ENCODE peak calls at places on chromosome 12, in four cellular contexts. One of them, this sample, is unnamed.

GRCh38 chr12:80282761-80283160 is 161.3 kb upstream of the PTPRQ start:
- DNase-seq in sigmoid colon: no peak
- DNase-seq in fibroblast of lung: peak; percentile 19
- DNase-seq in tibial artery: no peak
- DNase-seq in this sample: no peak

GRCh38 chr12:115473257-115473956 is 789.4 kb upstream of the TBX3 start:
- DNase-seq in sigmoid colon: no peak
- DNase-seq in tibial artery: no peak
- DNase-seq in fibroblast of lung: no peak
- DNase-seq in this sample: no peak

GRCh38 chr12:19482551-19483109 is 43.3 kb downstream of the AEBP2 start:
- DNase-seq in sigmoid colon: no peak
- DNase-seq in fibroblast of lung: no peak
- DNase-seq in tibial artery: no peak
- DNase-seq in this sample: peak; percentile 73

GRCh38 chr12:59182660-59183455 is 262.6 kb upstream of the LRIG3 start:
- DNase-seq in fibroblast of lung: peak; percentile 12
- DNase-seq in sigmoid colon: no peak
- DNase-seq in tibial artery: no peak
- DNase-seq in this sample: no peak

GRCh38 chr12:56487448-56488040 is 417 bp downstream of the GLS2 start:
- DNase-seq in sigmoid colon: peak; percentile 80
- DNase-seq in tibial artery: no peak
- DNase-seq in fibroblast of lung: no peak
- DNase-seq in this sample: peak; percentile 18

GRCh38 chr12:125773033-125773432 is 707.8 kb downstream of the AACS start:
- DNase-seq in sigmoid colon: peak; percentile 66
- DNase-seq in fibroblast of lung: no peak
- DNase-seq in tibial artery: no peak
- DNase-seq in this sample: no peak

GRCh38 chr12:12582895-12583303 is 20.2 kb upstream of the DUSP16 start:
- DNase-seq in fibroblast of lung: peak; percentile 7
- DNase-seq in sigmoid colon: no peak
- DNase-seq in tibial artery: no peak
- DNase-seq in this sample: no peak

GRCh38 chr12:122875590-122876220 is 20.2 kb downstream of the VPS37B start:
- DNase-seq in fibroblast of lung: no peak
- DNase-seq in tibial artery: peak; percentile 24
- DNase-seq in sigmoid colon: no peak
- DNase-seq in this sample: no peak

GRCh38 chr12:24507827-24508226 is 441.1 kb downstream of the BCAT1 start:
- DNase-seq in sigmoid colon: no peak
- DNase-seq in fibroblast of lung: peak; percentile 15
- DNase-seq in tibial artery: no peak
- DNase-seq in this sample: no peak

GRCh38 chr12:63809566-63809965 is 29.9 kb downstream of the RXYLT1 start:
- DNase-seq in sigmoid colon: no peak
- DNase-seq in tibial artery: no peak
- DNase-seq in fibroblast of lung: no peak
- DNase-seq in this sample: no peak

GRCh38 chr12:129675947-129676346 is 227.9 kb downstream of the TMEM132D start:
- DNase-seq in sigmoid colon: no peak
- DNase-seq in tibial artery: no peak
- DNase-seq in fibroblast of lung: no peak
- DNase-seq in this sample: no peak

GRCh38 chr12:2644678-2645405 is 149.9 kb upstream of the FKBP4 start:
- DNase-seq in fibroblast of lung: no peak
- DNase-seq in sigmoid colon: peak; percentile 27
- DNase-seq in tibial artery: peak; percentile 20
- DNase-seq in this sample: no peak

GRCh38 chr12:110545812-110546211 is 37.3 kb downstream of the PPTC7 start:
- DNase-seq in tibial artery: no peak
- DNase-seq in fibroblast of lung: no peak
- DNase-seq in sigmoid colon: no peak
- DNase-seq in this sample: no peak

GRCh38 chr12:54725233-54725843 is 77.2 kb upstream of the DCD start:
- DNase-seq in tibial artery: no peak
- DNase-seq in sigmoid colon: no peak
- DNase-seq in fibroblast of lung: peak; percentile 2
- DNase-seq in this sample: no peak

GRCh38 chr12:125208942-125209341 is 143.7 kb downstream of the AACS start:
- DNase-seq in tibial artery: no peak
- DNase-seq in fibroblast of lung: no peak
- DNase-seq in sigmoid colon: no peak
- DNase-seq in this sample: no peak

GRCh38 chr12:27424631-27425230 is 21.8 kb upstream of the SMCO2 start:
- DNase-seq in sigmoid colon: no peak
- DNase-seq in tibial artery: no peak
- DNase-seq in fibroblast of lung: peak; percentile 80
- DNase-seq in this sample: no peak

GRCh38 chr12:5456025-5456424 is 24.1 kb downstream of the NTF3 start:
- DNase-seq in sigmoid colon: no peak
- DNase-seq in fibroblast of lung: no peak
- DNase-seq in tibial artery: no peak
- DNase-seq in this sample: no peak

GRCh38 chr12:2460051-2460450 is 334.7 kb upstream of the FKBP4 start:
- DNase-seq in tibial artery: no peak
- DNase-seq in sigmoid colon: peak; percentile 43
- DNase-seq in fibroblast of lung: no peak
- DNase-seq in this sample: no peak

GRCh38 chr12:110937104-110937641 is 16.8 kb upstream of the MYL2 start:
- DNase-seq in sigmoid colon: no peak
- DNase-seq in fibroblast of lung: peak; percentile 31
- DNase-seq in tibial artery: no peak
- DNase-seq in this sample: peak; percentile 44

GRCh38 chr12:64440100-64440499 is 11.8 kb upstream of the TBK1 start:
- DNase-seq in fibroblast of lung: no peak
- DNase-seq in tibial artery: no peak
- DNase-seq in sigmoid colon: no peak
- DNase-seq in this sample: no peak

GRCh38 chr12:26124491-26125450 is at the start of gene BHLHE41:
- DNase-seq in tibial artery: peak; percentile 96
- DNase-seq in fibroblast of lung: peak; percentile 39
- DNase-seq in sigmoid colon: peak; percentile 92
- DNase-seq in this sample: no peak

GRCh38 chr12:68479832-68480291 is 130.8 kb upstream of the RAP1B start:
- DNase-seq in fibroblast of lung: no peak
- DNase-seq in tibial artery: no peak
- DNase-seq in sigmoid colon: no peak
- DNase-seq in this sample: no peak

GRCh38 chr12:130299574-130299973 is 38.1 kb upstream of the PIWIL1 start:
- DNase-seq in fibroblast of lung: no peak
- DNase-seq in sigmoid colon: no peak
- DNase-seq in tibial artery: no peak
- DNase-seq in this sample: no peak

GRCh38 chr12:130086248-130086647 is 76.0 kb upstream of the FZD10 start:
- DNase-seq in sigmoid colon: no peak
- DNase-seq in fibroblast of lung: no peak
- DNase-seq in tibial artery: no peak
- DNase-seq in this sample: no peak

GRCh38 chr12:103333676-103334075 is 162.1 kb downstream of the C12orf42 start:
- DNase-seq in tibial artery: no peak
- DNase-seq in sigmoid colon: no peak
- DNase-seq in fibroblast of lung: no peak
- DNase-seq in this sample: no peak

GRCh38 chr12:110699591-110700445 is 10.9 kb upstream of the HVCN1 start:
- DNase-seq in tibial artery: no peak
- DNase-seq in sigmoid colon: peak; percentile 36
- DNase-seq in fibroblast of lung: no peak
- DNase-seq in this sample: no peak

GRCh38 chr12:33818313-33818712 is 204.0 kb upstream of the ALG10 start:
- DNase-seq in sigmoid colon: no peak
- DNase-seq in fibroblast of lung: no peak
- DNase-seq in tibial artery: no peak
- DNase-seq in this sample: no peak

GRCh38 chr12:45669762-45670161 is 59.7 kb upstream of the ARID2 start:
- DNase-seq in sigmoid colon: no peak
- DNase-seq in fibroblast of lung: no peak
- DNase-seq in tibial artery: no peak
- DNase-seq in this sample: no peak

GRCh38 chr12:126930234-126930633 is 1336.7 kb upstream of the TMEM132C start:
- DNase-seq in fibroblast of lung: no peak
- DNase-seq in sigmoid colon: no peak
- DNase-seq in tibial artery: no peak
- DNase-seq in this sample: no peak

GRCh38 chr12:31207799-31208465 is 118.0 kb downstream of the SINHCAF start:
- DNase-seq in tibial artery: no peak
- DNase-seq in fibroblast of lung: no peak
- DNase-seq in sigmoid colon: no peak
- DNase-seq in this sample: no peak

GRCh38 chr12:132335179-132335756 is 5.9 kb upstream of the GALNT9 start:
- DNase-seq in sigmoid colon: no peak
- DNase-seq in fibroblast of lung: no peak
- DNase-seq in tibial artery: no peak
- DNase-seq in this sample: no peak

GRCh38 chr12:97404093-97404492 is 58.5 kb upstream of the RMST start:
- DNase-seq in fibroblast of lung: no peak
- DNase-seq in tibial artery: no peak
- DNase-seq in sigmoid colon: no peak
- DNase-seq in this sample: no peak

GRCh38 chr12:109218996-109219395 is 90.1 kb downstream of the FOXN4 start:
- DNase-seq in sigmoid colon: no peak
- DNase-seq in tibial artery: no peak
- DNase-seq in fibroblast of lung: no peak
- DNase-seq in this sample: no peak

GRCh38 chr12:109222062-109222461 is 87.0 kb downstream of the FOXN4 start:
- DNase-seq in sigmoid colon: no peak
- DNase-seq in tibial artery: no peak
- DNase-seq in fibroblast of lung: no peak
- DNase-seq in this sample: no peak

GRCh38 chr12:109221277-109221931 is 87.7 kb downstream of the FOXN4 start:
- DNase-seq in fibroblast of lung: no peak
- DNase-seq in sigmoid colon: no peak
- DNase-seq in tibial artery: no peak
- DNase-seq in this sample: no peak

GRCh38 chr12:109222496-109222895 is 86.6 kb downstream of the FOXN4 start:
- DNase-seq in fibroblast of lung: no peak
- DNase-seq in tibial artery: no peak
- DNase-seq in sigmoid colon: no peak
- DNase-seq in this sample: no peak

GRCh38 chr12:109219938-109220337 is 89.1 kb downstream of the FOXN4 start:
- DNase-seq in fibroblast of lung: no peak
- DNase-seq in tibial artery: no peak
- DNase-seq in sigmoid colon: no peak
- DNase-seq in this sample: no peak
- H3K4me1 ChIP-seq in fibroblast of lung: no peaks in the 10 kb centered on the region
- H3K4me1 ChIP-seq in tibial artery: no peaks in the 10 kb centered on the region
- H3K4me1 ChIP-seq in sigmoid colon: no peaks in the 10 kb centered on the region
- H3K4me1 ChIP-seq in this sample: no peaks in the 10 kb centered on the region

DNA sequence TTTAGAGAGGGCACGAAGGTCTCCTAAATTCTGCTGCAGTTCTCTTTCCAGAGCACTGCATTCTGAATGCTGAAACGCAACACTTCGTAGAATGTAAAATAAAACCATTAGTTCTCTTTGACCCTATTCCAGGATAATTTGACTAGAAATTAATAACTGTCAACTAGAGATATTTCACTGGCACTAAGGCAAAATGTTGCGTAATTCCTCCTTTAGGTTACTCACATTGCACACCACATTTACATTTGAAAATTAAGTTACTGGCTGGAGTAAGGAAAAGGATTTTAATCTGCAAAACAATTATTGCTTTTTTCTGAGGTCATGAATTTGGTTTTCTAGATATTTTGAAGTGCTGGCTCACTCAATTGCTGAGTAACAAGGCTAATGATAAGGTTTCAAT is 58.0 kb upstream of the TRHDE start:
- DNase-seq in tibial artery: no peak
- DNase-seq in sigmoid colon: no peak
- DNase-seq in fibroblast of lung: peak; percentile 81
- DNase-seq in this sample: no peak
- H3K4me1 ChIP-seq in tibial artery: no peaks in the 10 kb centered on the region
- H3K4me1 ChIP-seq in sigmoid colon: no peaks in the 10 kb centered on the region
- H3K4me1 ChIP-seq in fibroblast of lung: no peaks in the 10 kb centered on the region
- H3K4me1 ChIP-seq in this sample: no peaks in the 10 kb centered on the region

GRCh38 chr12:53205747-53206146 is 1.3 kb downstream of the ITGB7 start:
- DNase-seq in sigmoid colon: no peak
- DNase-seq in tibial artery: peak; percentile 57
- DNase-seq in fibroblast of lung: peak; percentile 89
- DNase-seq in this sample: no peak
- H3K4me1 ChIP-seq in sigmoid colon: no peaks in the 10 kb centered on the region
- H3K4me1 ChIP-seq in tibial artery: peaks cover 9% of the 10 kb centered on the region
- H3K4me1 ChIP-seq in fibroblast of lung: peaks cover 7% of the 10 kb centered on the region
- H3K4me1 ChIP-seq in this sample: peaks cover 82% of the 10 kb centered on the region

GRCh38 chr12:14955876-14956811 is 5.3 kb downstream of the ARHGDIB start:
- DNase-seq in sigmoid colon: no peak
- DNase-seq in tibial artery: no peak
- DNase-seq in fibroblast of lung: no peak
- DNase-seq in this sample: no peak

GRCh38 chr12:14952295-14952995 is 9.0 kb downstream of the ARHGDIB start:
- DNase-seq in sigmoid colon: no peak
- DNase-seq in fibroblast of lung: peak; percentile 93
- DNase-seq in tibial artery: no peak
- DNase-seq in this sample: peak; percentile 86

GRCh38 chr12:14953752-14954151 is 7.6 kb downstream of the ARHGDIB start:
- DNase-seq in sigmoid colon: no peak
- DNase-seq in tibial artery: no peak
- DNase-seq in fibroblast of lung: no peak
- DNase-seq in this sample: no peak

GRCh38 chr12:14950982-14951746 is 10.2 kb downstream of the ARHGDIB start:
- DNase-seq in tibial artery: no peak
- DNase-seq in sigmoid colon: no peak
- DNase-seq in fibroblast of lung: no peak
- DNase-seq in this sample: peak; percentile 8

GRCh38 chr12:14954269-14954668 is 7.1 kb downstream of the ARHGDIB start:
- DNase-seq in sigmoid colon: no peak
- DNase-seq in tibial artery: no peak
- DNase-seq in fibroblast of lung: no peak
- DNase-seq in this sample: no peak
- H3K4me1 ChIP-seq in sigmoid colon: no peaks in the 10 kb centered on the region
- H3K4me1 ChIP-seq in tibial artery: peaks cover 41% of the 10 kb centered on the region
- H3K4me1 ChIP-seq in fibroblast of lung: peaks cover 9% of the 10 kb centered on the region
- H3K4me1 ChIP-seq in this sample: peaks cover 99% of the 10 kb centered on the region